ENCODE peak calls at places on chromosome 3, in ten cellular contexts. One of them, this sample, is unnamed.
A peak's percentile ranks its signal among the peaks of the same experiment; 100 is the strongest.

GRCh38 chr3:15633766-15634588 is 32.4 kb downstream of the BTD start:
- DNase-seq in CD8-positive, alpha-beta T cell: no peak
- DNase-seq in psoas muscle: no peak
- DNase-seq in cardiac muscle cell: no peak
- DNase-seq in body of pancreas: no peak
- DNase-seq in HCT116: no peak
- DNase-seq in ovary: peak; percentile 32
- DNase-seq in esophagus squamous epithelium: no peak
- DNase-seq in heart left ventricle: no peak
- DNase-seq in uterus: no peak
- DNase-seq in this sample: no peak

GRCh38 chr3:10021856-10022775 is 4.1 kb upstream of the FANCD2 start:
- DNase-seq in CD8-positive, alpha-beta T cell: no peak
- DNase-seq in psoas muscle: no peak
- DNase-seq in cardiac muscle cell: no peak
- DNase-seq in body of pancreas: no peak
- DNase-seq in HCT116: no peak
- DNase-seq in ovary: no peak
- DNase-seq in esophagus squamous epithelium: no peak
- DNase-seq in heart left ventricle: no peak
- DNase-seq in uterus: no peak
- DNase-seq in this sample: no peak

GRCh38 chr3:17094551-17094950 is 209.8 kb downstream of the PLCL2 start:
- DNase-seq in CD8-positive, alpha-beta T cell: no peak
- DNase-seq in psoas muscle: no peak
- DNase-seq in cardiac muscle cell: no peak
- DNase-seq in body of pancreas: no peak
- DNase-seq in HCT116: no peak
- DNase-seq in ovary: no peak
- DNase-seq in esophagus squamous epithelium: no peak
- DNase-seq in heart left ventricle: no peak
- DNase-seq in uterus: no peak
- DNase-seq in this sample: no peak

GRCh38 chr3:78221300-78221699 is 1181.4 kb downstream of the ROBO2 start:
- DNase-seq in CD8-positive, alpha-beta T cell: no peak
- DNase-seq in psoas muscle: no peak
- DNase-seq in cardiac muscle cell: no peak
- DNase-seq in body of pancreas: no peak
- DNase-seq in HCT116: no peak
- DNase-seq in ovary: no peak
- DNase-seq in esophagus squamous epithelium: no peak
- DNase-seq in heart left ventricle: no peak
- DNase-seq in uterus: no peak
- DNase-seq in this sample: no peak

GRCh38 chr3:134628884-134629283 is 21.9 kb downstream of the KY start:
- DNase-seq in CD8-positive, alpha-beta T cell: no peak
- DNase-seq in psoas muscle: no peak
- DNase-seq in cardiac muscle cell: no peak
- DNase-seq in body of pancreas: no peak
- DNase-seq in HCT116: no peak
- DNase-seq in ovary: no peak
- DNase-seq in esophagus squamous epithelium: no peak
- DNase-seq in heart left ventricle: no peak
- DNase-seq in uterus: no peak
- DNase-seq in this sample: no peak

GRCh38 chr3:39644176-39644575 is 165.2 kb upstream of the MYRIP start:
- DNase-seq in CD8-positive, alpha-beta T cell: no peak
- DNase-seq in psoas muscle: no peak
- DNase-seq in cardiac muscle cell: no peak
- DNase-seq in body of pancreas: no peak
- DNase-seq in HCT116: no peak
- DNase-seq in ovary: no peak
- DNase-seq in esophagus squamous epithelium: no peak
- DNase-seq in heart left ventricle: no peak
- DNase-seq in uterus: no peak
- DNase-seq in this sample: no peak

GRCh38 chr3:9778518-9779129 is 8.9 kb upstream of the CAMK1 start:
- DNase-seq in CD8-positive, alpha-beta T cell: no peak
- DNase-seq in psoas muscle: no peak
- DNase-seq in cardiac muscle cell: no peak
- DNase-seq in body of pancreas: no peak
- DNase-seq in HCT116: no peak
- DNase-seq in ovary: no peak
- DNase-seq in esophagus squamous epithelium: no peak
- DNase-seq in heart left ventricle: no peak
- DNase-seq in uterus: no peak
- DNase-seq in this sample: no peak

GRCh38 chr3:194133661-194134230 is 2.2 kb upstream of the HES1 start:
- DNase-seq in CD8-positive, alpha-beta T cell: no peak
- DNase-seq in psoas muscle: peak; percentile 82
- DNase-seq in cardiac muscle cell: peak; percentile 66
- DNase-seq in body of pancreas: peak; percentile 66
- DNase-seq in HCT116: no peak
- DNase-seq in ovary: peak; percentile 62
- DNase-seq in esophagus squamous epithelium: no peak
- DNase-seq in heart left ventricle: peak; percentile 75
- DNase-seq in uterus: peak; percentile 66
- DNase-seq in this sample: no peak

GRCh38 chr3:171372694-171373093 is 87.5 kb downstream of the TNIK start:
- DNase-seq in CD8-positive, alpha-beta T cell: no peak
- DNase-seq in psoas muscle: no peak
- DNase-seq in cardiac muscle cell: no peak
- DNase-seq in body of pancreas: no peak
- DNase-seq in HCT116: no peak
- DNase-seq in ovary: no peak
- DNase-seq in esophagus squamous epithelium: no peak
- DNase-seq in heart left ventricle: no peak
- DNase-seq in uterus: no peak
- DNase-seq in this sample: no peak

GRCh38 chr3:178795349-178795748 is 259.1 kb downstream of the KCNMB2 start:
- DNase-seq in CD8-positive, alpha-beta T cell: no peak
- DNase-seq in psoas muscle: no peak
- DNase-seq in cardiac muscle cell: no peak
- DNase-seq in body of pancreas: no peak
- DNase-seq in HCT116: no peak
- DNase-seq in ovary: no peak
- DNase-seq in esophagus squamous epithelium: no peak
- DNase-seq in heart left ventricle: no peak
- DNase-seq in uterus: no peak
- DNase-seq in this sample: no peak

GRCh38 chr3:130850044-130850797 is 43.7 kb upstream of the ATP2C1 start:
- DNase-seq in CD8-positive, alpha-beta T cell: no peak
- DNase-seq in psoas muscle: no peak
- DNase-seq in cardiac muscle cell: no peak
- DNase-seq in body of pancreas: peak; percentile 50
- DNase-seq in HCT116: no peak
- DNase-seq in ovary: peak; percentile 15
- DNase-seq in esophagus squamous epithelium: no peak
- DNase-seq in heart left ventricle: peak; percentile 38
- DNase-seq in uterus: no peak
- DNase-seq in this sample: peak; percentile 17

GRCh38 chr3:9014189-9014588 is 50.9 kb upstream of the RAD18 start:
- DNase-seq in CD8-positive, alpha-beta T cell: no peak
- DNase-seq in psoas muscle: no peak
- DNase-seq in cardiac muscle cell: no peak
- DNase-seq in body of pancreas: no peak
- DNase-seq in HCT116: no peak
- DNase-seq in ovary: no peak
- DNase-seq in esophagus squamous epithelium: no peak
- DNase-seq in heart left ventricle: no peak
- DNase-seq in uterus: no peak
- DNase-seq in this sample: no peak

GRCh38 chr3:188197388-188197847 is 43.5 kb downstream of the LPP start:
- DNase-seq in CD8-positive, alpha-beta T cell: no peak
- DNase-seq in psoas muscle: no peak
- DNase-seq in cardiac muscle cell: peak; percentile 64
- DNase-seq in body of pancreas: no peak
- DNase-seq in HCT116: no peak
- DNase-seq in ovary: no peak
- DNase-seq in esophagus squamous epithelium: no peak
- DNase-seq in heart left ventricle: peak; percentile 81
- DNase-seq in uterus: peak; percentile 8
- DNase-seq in this sample: no peak

GRCh38 chr3:16528111-16528510 is 14.6 kb upstream of the RFTN1 start:
- DNase-seq in CD8-positive, alpha-beta T cell: no peak
- DNase-seq in psoas muscle: peak; percentile 54
- DNase-seq in cardiac muscle cell: no peak
- DNase-seq in body of pancreas: no peak
- DNase-seq in HCT116: no peak
- DNase-seq in ovary: no peak
- DNase-seq in esophagus squamous epithelium: no peak
- DNase-seq in heart left ventricle: no peak
- DNase-seq in uterus: no peak
- DNase-seq in this sample: no peak

DNA sequence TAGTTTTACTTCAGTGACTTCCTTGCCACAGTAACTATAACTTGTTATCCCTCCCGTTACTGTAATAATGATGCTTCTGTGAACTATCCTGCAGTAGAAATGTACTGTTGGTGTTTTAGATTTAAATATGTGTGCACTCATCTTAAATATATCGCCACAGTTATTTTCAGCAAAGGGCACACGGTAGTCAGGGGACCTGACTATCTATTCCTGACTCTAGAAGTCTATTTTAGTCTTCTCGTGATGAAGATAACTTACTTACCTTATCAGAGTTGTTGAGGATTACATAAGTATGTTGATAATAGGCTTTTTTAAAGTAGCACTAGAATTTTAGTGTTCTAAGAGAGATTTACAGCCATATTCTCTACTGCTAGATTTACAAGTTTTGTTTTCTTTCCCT is 65.3 kb downstream of the ECT2 start:
- DNase-seq in CD8-positive, alpha-beta T cell: no peak
- DNase-seq in psoas muscle: no peak
- DNase-seq in cardiac muscle cell: peak; percentile 42
- DNase-seq in body of pancreas: no peak
- DNase-seq in HCT116: no peak
- DNase-seq in ovary: no peak
- DNase-seq in esophagus squamous epithelium: no peak
- DNase-seq in heart left ventricle: no peak
- DNase-seq in uterus: no peak
- DNase-seq in this sample: no peak
- H3K36me3 ChIP-seq in CD8-positive, alpha-beta T cell: no peaks in the 10 kb centered on the region
- H3K36me3 ChIP-seq in psoas muscle: no peaks in the 10 kb centered on the region
- H3K36me3 ChIP-seq in cardiac muscle cell: no peaks in the 10 kb centered on the region
- H3K36me3 ChIP-seq in body of pancreas: no peaks in the 10 kb centered on the region
- H3K36me3 ChIP-seq in HCT116: peaks cover 14% of the 10 kb centered on the region
- H3K36me3 ChIP-seq in ovary: no peaks in the 10 kb centered on the region
- H3K36me3 ChIP-seq in esophagus squamous epithelium: peaks cover 5% of the 10 kb centered on the region
- H3K36me3 ChIP-seq in heart left ventricle: no peaks in the 10 kb centered on the region
- H3K36me3 ChIP-seq in uterus: no peaks in the 10 kb centered on the region
- H3K36me3 ChIP-seq in this sample: no peaks in the 10 kb centered on the region

GRCh38 chr3:127405791-127406190 is 117.9 kb upstream of the PRR20G start:
- DNase-seq in CD8-positive, alpha-beta T cell: no peak
- DNase-seq in psoas muscle: no peak
- DNase-seq in cardiac muscle cell: no peak
- DNase-seq in body of pancreas: no peak
- DNase-seq in HCT116: no peak
- DNase-seq in ovary: no peak
- DNase-seq in esophagus squamous epithelium: no peak
- DNase-seq in heart left ventricle: no peak
- DNase-seq in uterus: no peak
- DNase-seq in this sample: no peak
- H3K4me1 ChIP-seq in CD8-positive, alpha-beta T cell: no peaks in the 10 kb centered on the region
- H3K4me1 ChIP-seq in psoas muscle: no peaks in the 10 kb centered on the region
- H3K4me1 ChIP-seq in cardiac muscle cell: no peaks in the 10 kb centered on the region
- H3K4me1 ChIP-seq in body of pancreas: no peaks in the 10 kb centered on the region
- H3K4me1 ChIP-seq in HCT116: peaks cover 48% of the 10 kb centered on the region
- H3K4me1 ChIP-seq in ovary: no peaks in the 10 kb centered on the region
- H3K4me1 ChIP-seq in esophagus squamous epithelium: no peaks in the 10 kb centered on the region
- H3K4me1 ChIP-seq in heart left ventricle: no peaks in the 10 kb centered on the region
- H3K4me1 ChIP-seq in uterus: no peaks in the 10 kb centered on the region
- H3K4me1 ChIP-seq in this sample: no peaks in the 10 kb centered on the region

GRCh38 chr3:71358243-71358642 is 225.3 kb downstream of the FOXP1 start:
- DNase-seq in CD8-positive, alpha-beta T cell: no peak
- DNase-seq in psoas muscle: no peak
- DNase-seq in cardiac muscle cell: no peak
- DNase-seq in body of pancreas: no peak
- DNase-seq in HCT116: no peak
- DNase-seq in ovary: no peak
- DNase-seq in esophagus squamous epithelium: no peak
- DNase-seq in heart left ventricle: no peak
- DNase-seq in uterus: no peak
- DNase-seq in this sample: no peak

GRCh38 chr3:71361346-71361745 is 222.2 kb downstream of the FOXP1 start:
- DNase-seq in CD8-positive, alpha-beta T cell: no peak
- DNase-seq in psoas muscle: no peak
- DNase-seq in cardiac muscle cell: no peak
- DNase-seq in body of pancreas: no peak
- DNase-seq in HCT116: no peak
- DNase-seq in ovary: no peak
- DNase-seq in esophagus squamous epithelium: no peak
- DNase-seq in heart left ventricle: no peak
- DNase-seq in uterus: no peak
- DNase-seq in this sample: no peak

GRCh38 chr3:71360170-71360569 is 223.4 kb downstream of the FOXP1 start:
- DNase-seq in CD8-positive, alpha-beta T cell: no peak
- DNase-seq in psoas muscle: no peak
- DNase-seq in cardiac muscle cell: no peak
- DNase-seq in body of pancreas: no peak
- DNase-seq in HCT116: no peak
- DNase-seq in ovary: no peak
- DNase-seq in esophagus squamous epithelium: no peak
- DNase-seq in heart left ventricle: no peak
- DNase-seq in uterus: no peak
- DNase-seq in this sample: no peak

GRCh38 chr3:71356272-71356671 is 227.3 kb downstream of the FOXP1 start:
- DNase-seq in CD8-positive, alpha-beta T cell: no peak
- DNase-seq in psoas muscle: no peak
- DNase-seq in cardiac muscle cell: no peak
- DNase-seq in body of pancreas: no peak
- DNase-seq in HCT116: no peak
- DNase-seq in ovary: no peak
- DNase-seq in esophagus squamous epithelium: no peak
- DNase-seq in heart left ventricle: no peak
- DNase-seq in uterus: no peak
- DNase-seq in this sample: no peak

DNA sequence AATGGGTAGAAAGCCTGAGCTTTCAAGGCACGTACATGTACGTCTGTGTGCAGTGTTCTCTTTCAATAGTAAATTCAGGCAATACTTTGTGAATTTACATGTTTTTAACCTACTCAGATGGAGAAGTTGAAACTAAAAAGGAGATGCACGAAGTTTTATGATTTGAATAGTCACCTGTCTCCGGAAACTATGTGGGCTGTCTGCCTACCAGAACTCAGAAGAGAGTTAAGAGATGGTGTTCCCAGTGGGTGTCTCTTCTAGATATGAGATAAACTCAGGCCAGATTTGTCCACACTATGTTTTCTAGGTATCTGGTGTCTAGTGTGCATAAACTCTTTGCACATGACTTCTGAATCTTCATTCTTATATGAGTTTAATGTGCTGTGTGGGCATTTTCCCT is 222.8 kb downstream of the FOXP1 start:
- DNase-seq in CD8-positive, alpha-beta T cell: no peak
- DNase-seq in psoas muscle: no peak
- DNase-seq in cardiac muscle cell: no peak
- DNase-seq in body of pancreas: no peak
- DNase-seq in HCT116: no peak
- DNase-seq in ovary: no peak
- DNase-seq in esophagus squamous epithelium: no peak
- DNase-seq in heart left ventricle: no peak
- DNase-seq in uterus: no peak
- DNase-seq in this sample: no peak
- H3K36me3 ChIP-seq in CD8-positive, alpha-beta T cell: no peaks in the 10 kb centered on the region
- H3K36me3 ChIP-seq in psoas muscle: no peaks in the 10 kb centered on the region
- H3K36me3 ChIP-seq in cardiac muscle cell: no peaks in the 10 kb centered on the region
- H3K36me3 ChIP-seq in body of pancreas: no peaks in the 10 kb centered on the region
- H3K36me3 ChIP-seq in HCT116: no peaks in the 10 kb centered on the region
- H3K36me3 ChIP-seq in ovary: no peaks in the 10 kb centered on the region
- H3K36me3 ChIP-seq in esophagus squamous epithelium: peaks cover 12% of the 10 kb centered on the region
- H3K36me3 ChIP-seq in heart left ventricle: no peaks in the 10 kb centered on the region
- H3K36me3 ChIP-seq in uterus: no peaks in the 10 kb centered on the region
- H3K36me3 ChIP-seq in this sample: no peaks in the 10 kb centered on the region

GRCh38 chr3:50237754-50238548 is 1.9 kb downstream of the GNAI2 start:
- DNase-seq in CD8-positive, alpha-beta T cell: peak; percentile 83
- DNase-seq in psoas muscle: peak; percentile 89
- DNase-seq in cardiac muscle cell: peak; percentile 86
- DNase-seq in body of pancreas: peak; percentile 84
- DNase-seq in HCT116: no peak
- DNase-seq in ovary: peak; percentile 73
- DNase-seq in esophagus squamous epithelium: peak; percentile 65
- DNase-seq in heart left ventricle: peak; percentile 94
- DNase-seq in uterus: peak; percentile 78
- DNase-seq in this sample: peak; percentile 82
- H3K4me1 ChIP-seq in CD8-positive, alpha-beta T cell: peaks cover 58% of the 10 kb centered on the region
- H3K4me1 ChIP-seq in psoas muscle: peaks cover 20% of the 10 kb centered on the region
- H3K4me1 ChIP-seq in cardiac muscle cell: peaks cover 27% of the 10 kb centered on the region
- H3K4me1 ChIP-seq in body of pancreas: peaks cover 67% of the 10 kb centered on the region
- H3K4me1 ChIP-seq in HCT116: peaks cover 59% of the 10 kb centered on the region
- H3K4me1 ChIP-seq in ovary: peaks cover 14% of the 10 kb centered on the region
- H3K4me1 ChIP-seq in esophagus squamous epithelium: peaks cover 57% of the 10 kb centered on the region
- H3K4me1 ChIP-seq in heart left ventricle: peaks cover 64% of the 10 kb centered on the region
- H3K4me1 ChIP-seq in uterus: peaks cover 6% of the 10 kb centered on the region
- H3K4me1 ChIP-seq in this sample: peaks cover 48% of the 10 kb centered on the region

This sample was measured in effector memory CD4-positive, alpha-beta T cell.